ENCODE peak calls at places on chromosomes 3 and 15, in seven cellular contexts. One of them, this sample, is unnamed.

GRCh38 chr3:195763248-195763830 is 42.6 kb downstream of the MUC20 start:
- DNase-seq in WTC11: no peak
- DNase-seq in IMR-90: no peak
- DNase-seq in GM12878: no peak
- DNase-seq in HepG2: no peak
- DNase-seq in K562: no peak
- DNase-seq in H1: no peak
- DNase-seq in this sample: no peak

GRCh38 chr15:92625297-92625980 is 30.1 kb downstream of the FAM174B start:
- DNase-seq in WTC11: no peak
- DNase-seq in H1: no peak
- DNase-seq in HepG2: no peak
- DNase-seq in K562: no peak
- DNase-seq in IMR-90: peak
- DNase-seq in GM12878: peak
- DNase-seq in this sample: no peak

GRCh38 chr3:118089563-118089962 is 945.1 kb downstream of the IGSF11 start:
- DNase-seq in HepG2: no peak
- DNase-seq in H1: no peak
- DNase-seq in IMR-90: peak
- DNase-seq in GM12878: no peak
- DNase-seq in WTC11: no peak
- DNase-seq in K562: no peak
- DNase-seq in this sample: no peak

GRCh38 chr3:146968204-146968651 is 363.1 kb upstream of the PLSCR5 start:
- DNase-seq in IMR-90: peak
- DNase-seq in WTC11: no peak
- DNase-seq in GM12878: no peak
- DNase-seq in K562: no peak
- DNase-seq in H1: peak
- DNase-seq in HepG2: no peak
- DNase-seq in this sample: no peak

GRCh38 chr3:30607032-30607833 is 832 bp downstream of the TGFBR2 start:
- DNase-seq in H1: no peak
- DNase-seq in K562: peak
- DNase-seq in WTC11: peak
- DNase-seq in GM12878: no peak
- DNase-seq in HepG2: no peak
- DNase-seq in IMR-90: no peak
- DNase-seq in this sample: no peak

GRCh38 chr15:84872009-84872900 is 12.2 kb upstream of the SLC28A1 start:
- DNase-seq in K562: no peak
- DNase-seq in WTC11: no peak
- DNase-seq in HepG2: no peak
- DNase-seq in H1: no peak
- DNase-seq in GM12878: no peak
- DNase-seq in IMR-90: no peak
- DNase-seq in this sample: no peak

GRCh38 chr15:90478981-90479481 is 50.7 kb upstream of the CRTC3 start:
- DNase-seq in HepG2: no peak
- DNase-seq in IMR-90: no peak
- DNase-seq in K562: no peak
- DNase-seq in H1: no peak
- DNase-seq in GM12878: no peak
- DNase-seq in WTC11: no peak
- DNase-seq in this sample: no peak

GRCh38 chr3:13507791-13508339 is 27.8 kb downstream of the HDAC11 start:
- DNase-seq in H1: no peak
- DNase-seq in IMR-90: peak
- DNase-seq in K562: no peak
- DNase-seq in GM12878: no peak
- DNase-seq in WTC11: no peak
- DNase-seq in HepG2: no peak
- DNase-seq in this sample: no peak

GRCh38 chr15:50390549-50391264 is 33.5 kb upstream of the USP8 start:
- DNase-seq in H1: no peak
- DNase-seq in HepG2: no peak
- DNase-seq in IMR-90: no peak
- DNase-seq in GM12878: peak
- DNase-seq in K562: peak
- DNase-seq in WTC11: no peak
- DNase-seq in this sample: no peak

GRCh38 chr15:90829942-90830440 is 38.4 kb upstream of the FURIN start:
- DNase-seq in IMR-90: no peak
- DNase-seq in GM12878: no peak
- DNase-seq in HepG2: no peak
- DNase-seq in WTC11: no peak
- DNase-seq in K562: no peak
- DNase-seq in H1: no peak
- DNase-seq in this sample: no peak

GRCh38 chr3:51921081-51921578 is 18.0 kb upstream of the IQCF1 start:
- DNase-seq in WTC11: no peak
- DNase-seq in IMR-90: no peak
- DNase-seq in K562: no peak
- DNase-seq in GM12878: no peak
- DNase-seq in HepG2: no peak
- DNase-seq in H1: no peak
- DNase-seq in this sample: no peak

GRCh38 chr15:60423540-60423939 is 25.8 kb upstream of the ANXA2 start:
- DNase-seq in IMR-90: peak
- DNase-seq in K562: peak
- DNase-seq in HepG2: peak
- DNase-seq in WTC11: no peak
- DNase-seq in H1: no peak
- DNase-seq in GM12878: no peak
- DNase-seq in this sample: peak

GRCh38 chr3:195461518-195462307 is 18.9 kb upstream of the ACAP2 start:
- DNase-seq in H1: no peak
- DNase-seq in IMR-90: no peak
- DNase-seq in HepG2: no peak
- DNase-seq in WTC11: no peak
- DNase-seq in K562: no peak
- DNase-seq in GM12878: no peak
- DNase-seq in this sample: no peak

GRCh38 chr3:30628931-30629590 is 22.7 kb downstream of the TGFBR2 start:
- DNase-seq in K562: no peak
- DNase-seq in H1: no peak
- DNase-seq in IMR-90: no peak
- DNase-seq in HepG2: no peak
- DNase-seq in GM12878: no peak
- DNase-seq in WTC11: no peak
- DNase-seq in this sample: peak

GRCh38 chr3:64438837-64439236 is 213.6 kb upstream of the PRICKLE2 start:
- DNase-seq in IMR-90: no peak
- DNase-seq in GM12878: no peak
- DNase-seq in WTC11: no peak
- DNase-seq in HepG2: no peak
- DNase-seq in H1: no peak
- DNase-seq in K562: no peak
- DNase-seq in this sample: no peak

GRCh38 chr3:108106031-108106430 is 15.2 kb upstream of the CD47 start:
- DNase-seq in GM12878: no peak
- DNase-seq in H1: no peak
- DNase-seq in IMR-90: peak
- DNase-seq in WTC11: no peak
- DNase-seq in HepG2: no peak
- DNase-seq in K562: no peak
- DNase-seq in this sample: no peak

GRCh38 chr15:43230640-43231115 is 9.9 kb upstream of the EPB42 start:
- DNase-seq in IMR-90: no peak
- DNase-seq in GM12878: no peak
- DNase-seq in WTC11: no peak
- DNase-seq in K562: peak
- DNase-seq in HepG2: no peak
- DNase-seq in H1: no peak
- DNase-seq in this sample: no peak

GRCh38 chr15:43226436-43227305 is 5.9 kb upstream of the EPB42 start:
- DNase-seq in K562: no peak
- DNase-seq in IMR-90: no peak
- DNase-seq in WTC11: no peak
- DNase-seq in H1: no peak
- DNase-seq in GM12878: no peak
- DNase-seq in HepG2: no peak
- DNase-seq in this sample: no peak

GRCh38 chr15:43232289-43232874 is 11.6 kb upstream of the EPB42 start:
- DNase-seq in K562: no peak
- DNase-seq in WTC11: no peak
- DNase-seq in GM12878: no peak
- DNase-seq in H1: no peak
- DNase-seq in IMR-90: no peak
- DNase-seq in HepG2: no peak
- DNase-seq in this sample: no peak

GRCh38 chr15:43225201-43225949 is 4.6 kb upstream of the EPB42 start:
- DNase-seq in HepG2: peak
- DNase-seq in H1: no peak
- DNase-seq in GM12878: peak
- DNase-seq in IMR-90: peak
- DNase-seq in K562: peak
- DNase-seq in WTC11: peak
- DNase-seq in this sample: peak

GRCh38 chr15:43229977-43230376 is 9.2 kb upstream of the EPB42 start:
- DNase-seq in K562: no peak
- DNase-seq in H1: no peak
- DNase-seq in WTC11: no peak
- DNase-seq in GM12878: no peak
- DNase-seq in HepG2: no peak
- DNase-seq in IMR-90: no peak
- DNase-seq in this sample: no peak
- TF ChIP-seq USF2 in K562: no peak
- TF ChIP-seq USF2 in H1: no peak
- TF ChIP-seq USF2 in WTC11: no peak
- TF ChIP-seq USF2 in GM12878: no peak
- TF ChIP-seq USF2 in HepG2: no peak
- TF ChIP-seq USF2 in IMR-90: no peak
- TF ChIP-seq USF2 in this sample: no peak

DNA sequence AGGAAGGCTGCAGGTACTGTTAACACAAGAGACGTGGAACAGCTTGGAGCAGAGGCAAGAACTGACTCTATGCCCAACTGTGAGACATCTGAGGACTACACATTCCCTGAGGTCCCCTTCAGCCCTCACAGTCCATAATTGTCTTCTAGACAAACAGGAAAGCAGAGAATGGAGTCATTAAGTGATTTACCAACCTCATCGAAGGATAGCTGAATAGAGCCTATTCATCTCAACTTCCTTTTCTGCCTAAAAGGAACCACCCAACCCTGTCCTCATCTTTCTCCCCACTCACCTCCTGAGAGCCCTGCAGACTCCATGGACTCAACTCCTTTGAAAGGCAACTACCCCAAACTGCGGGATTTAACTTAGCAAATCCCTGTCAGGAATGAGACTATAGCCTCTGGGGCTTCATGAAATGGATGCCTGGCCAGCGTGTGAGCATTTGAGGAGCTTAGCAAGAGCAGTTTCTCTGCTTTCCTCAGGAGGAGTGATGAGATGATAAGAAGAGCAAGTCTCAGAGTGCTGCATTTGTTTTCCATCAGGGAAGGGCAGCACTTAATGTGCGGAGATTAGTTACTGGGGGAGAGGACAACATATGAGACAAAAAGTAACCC is 61.4 kb upstream of the FILIP1L start:
- DNase-seq in K562: no peak
- DNase-seq in GM12878: no peak
- DNase-seq in HepG2: no peak
- DNase-seq in IMR-90: no peak
- DNase-seq in WTC11: no peak
- DNase-seq in H1: no peak
- DNase-seq in this sample: no peak
- TF ChIP-seq USF2 in K562: no peak
- TF ChIP-seq USF2 in GM12878: no peak
- TF ChIP-seq USF2 in HepG2: no peak
- TF ChIP-seq USF2 in IMR-90: no peak
- TF ChIP-seq USF2 in WTC11: no peak
- TF ChIP-seq USF2 in H1: no peak
- TF ChIP-seq USF2 in this sample: no peak

GRCh38 chr3:24545917-24546316 is 51.3 kb upstream of the THRB start:
- DNase-seq in HepG2: peak
- DNase-seq in WTC11: no peak
- DNase-seq in K562: no peak
- DNase-seq in GM12878: no peak
- DNase-seq in IMR-90: no peak
- DNase-seq in H1: no peak
- DNase-seq in this sample: no peak
- TF ChIP-seq USF2 in HepG2: no peak
- TF ChIP-seq USF2 in WTC11: no peak
- TF ChIP-seq USF2 in K562: no peak
- TF ChIP-seq USF2 in GM12878: no peak
- TF ChIP-seq USF2 in IMR-90: no peak
- TF ChIP-seq USF2 in H1: no peak
- TF ChIP-seq USF2 in this sample: no peak

DNA sequence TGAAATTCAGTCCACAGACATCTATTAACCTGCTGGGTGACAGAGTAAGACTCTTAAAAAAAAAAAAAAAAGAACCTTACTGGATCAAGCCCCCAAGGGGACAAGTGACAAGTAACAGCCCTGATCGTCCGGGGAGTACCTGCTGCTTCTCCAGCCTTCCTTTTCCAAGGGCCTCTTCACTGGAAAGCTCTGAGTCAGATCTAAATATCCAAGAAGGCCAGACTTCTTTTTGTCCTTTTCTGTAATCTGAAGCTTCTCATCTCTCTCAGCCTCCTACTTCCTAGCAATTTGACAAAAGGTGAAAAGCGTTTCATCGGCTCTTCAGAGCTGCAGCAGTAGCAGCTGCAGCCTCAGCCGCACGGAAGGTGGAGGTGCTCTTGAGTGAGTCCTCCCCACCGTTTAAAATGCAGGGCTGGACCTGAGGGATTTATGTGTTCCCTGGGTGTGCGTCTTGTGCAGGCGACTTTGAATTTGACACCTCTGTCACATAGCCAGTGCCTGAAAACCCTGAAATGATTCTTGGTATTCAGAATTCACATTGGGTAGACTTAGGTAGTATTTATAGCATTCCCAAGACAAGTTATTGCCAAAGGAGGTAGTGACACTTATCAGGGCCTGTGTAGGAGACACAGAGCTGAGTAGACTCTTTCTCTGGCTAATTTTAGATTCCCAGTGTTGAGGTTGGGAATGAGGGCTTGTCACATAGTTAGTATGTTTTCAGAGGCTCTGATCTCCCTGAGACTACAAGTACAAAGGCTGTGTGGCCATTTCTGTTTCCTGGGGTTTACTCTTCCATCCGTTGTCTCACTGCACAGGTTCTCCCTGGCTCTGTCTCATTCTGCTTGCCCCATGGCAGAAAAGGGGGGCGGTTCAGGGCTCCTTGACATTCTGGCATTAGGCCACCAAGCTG is 291.2 kb upstream of the C2CD4B start:
- DNase-seq in K562: no peak
- DNase-seq in H1: no peak
- DNase-seq in GM12878: no peak
- DNase-seq in WTC11: no peak
- DNase-seq in HepG2: no peak
- DNase-seq in IMR-90: peak
- DNase-seq in this sample: no peak
- TF ChIP-seq USF2 in K562: no peak
- TF ChIP-seq USF2 in H1: no peak
- TF ChIP-seq USF2 in GM12878: no peak
- TF ChIP-seq USF2 in WTC11: no peak
- TF ChIP-seq USF2 in HepG2: no peak
- TF ChIP-seq USF2 in IMR-90: no peak
- TF ChIP-seq USF2 in this sample: no peak

This sample was measured in A549.